ENCODE peak calls at places on chromosomes 2 and 18, in six cellular contexts. Z is astrocyte of the cerebellum, P is GM13976, H is OCI-LY7, C is H9, U is upper lobe of left lung. B is an unnamed sample.

GRCh38 chr2:205543937-205544702 is 138.2 kb upstream of the NRP2 start:
- DNase-seq in Z (no peak), P (no peak), H (no peak), C (no peak), U (no peak), B (no peak)

GRCh38 chr2:239018291-239019192 is 170.7 kb downstream of the TWIST2 start:
- DNase-seq in Z (no peak), P (no peak), H (no peak), C (no peak), U (no peak), B (no peak)

GRCh38 chr18:11997466-11997865 is 16.2 kb downstream of the IMPA2 start:
- DNase-seq in Z (no peak), P (no peak), H (no peak), C (no peak), U (no peak), B (no peak)

GRCh38 chr18:3885209-3885792 is 435.3 kb downstream of the TGIF1 start:
- DNase-seq in Z (no peak), P (no peak), H (peak), C (no peak), U (no peak), B (no peak)

GRCh38 chr2:206084468-206084869 is 1.5 kb downstream of the INO80D start:
- DNase-seq in Z (peak), P (no peak), H (peak), C (peak), U (no peak), B (peak)

GRCh38 chr18:12038082-12038660 is 55.5 kb upstream of the ANKRD62 start:
- DNase-seq in Z (no peak), P (no peak), H (no peak), C (no peak), U (peak), B (no peak)

GRCh38 chr18:23163786-23164583 is 28.7 kb downstream of the CABLES1 start:
- DNase-seq in Z (no peak), P (no peak), H (no peak), C (no peak), U (no peak), B (no peak)

GRCh38 chr18:2471523-2471922 is 99.8 kb downstream of the METTL4 start:
- DNase-seq in Z (no peak), P (no peak), H (peak), C (no peak), U (no peak), B (no peak)

GRCh38 chr2:158795110-158795924 is at the start of gene DAPL1:
- DNase-seq in Z (no peak), P (no peak), H (no peak), C (no peak), U (peak), B (peak)

GRCh38 chr2:237344972-237345870 is 68.7 kb downstream of the COL6A3 start:
- DNase-seq in Z (no peak), P (no peak), H (no peak), C (no peak), U (no peak), B (no peak)

GRCh38 chr2:128623776-128624424 is 305.2 kb upstream of the HS6ST1 start:
- DNase-seq in Z (peak), P (peak), H (peak), C (no peak), U (no peak), B (no peak)

GRCh38 chr2:23530121-23530908 is 145.3 kb downstream of the KLHL29 start:
- DNase-seq in Z (no peak), P (no peak), H (no peak), C (no peak), U (no peak), B (no peak)

GRCh38 chr2:217707116-217707742 is 295.6 kb downstream of the TNS1 start:
- DNase-seq in Z (no peak), P (no peak), H (no peak), C (no peak), U (no peak), B (peak)
- TF ChIP-seq CTCF in Z (no peak), P (no peak), H (no peak), C (no peak), U (no peak), B (no peak)

DNA sequence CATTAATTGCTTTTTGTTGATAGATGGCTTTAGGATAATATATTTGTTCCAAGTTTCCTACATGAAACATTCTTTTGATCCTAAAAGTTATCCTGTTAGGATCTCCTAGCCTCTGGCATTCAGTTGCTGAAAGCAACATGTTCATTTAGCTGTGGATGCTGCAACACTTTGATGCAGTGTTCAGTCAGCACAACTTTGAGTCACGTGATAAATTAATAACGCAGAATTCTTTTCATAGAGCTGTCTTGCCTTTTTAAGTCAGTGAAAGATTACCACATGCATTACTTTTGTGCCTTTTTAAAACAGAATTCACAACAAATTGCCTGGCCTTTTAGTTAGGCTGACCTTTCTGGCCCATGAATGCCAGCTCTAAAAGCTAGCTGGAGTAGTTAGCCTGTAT is 1467.9 kb upstream of the ZEB2 start:
- DNase-seq in Z (no peak), P (no peak), H (no peak), C (no peak), U (no peak), B (no peak)
- TF ChIP-seq CTCF in Z (no peak), P (no peak), H (no peak), C (no peak), U (no peak), B (no peak)

GRCh38 chr2:3536682-3537632 is 17.6 kb upstream of the ADI1 start:
- DNase-seq in Z (no peak), P (no peak), H (peak), C (peak), U (peak), B (peak)

GRCh38 chr2:3534251-3534814 is 15.0 kb upstream of the ADI1 start:
- DNase-seq in Z (no peak), P (no peak), H (no peak), C (no peak), U (peak), B (no peak)

GRCh38 chr2:3533836-3534235 is 14.5 kb upstream of the ADI1 start:
- DNase-seq in Z (no peak), P (no peak), H (no peak), C (peak), U (no peak), B (no peak)

GRCh38 chr2:3535467-3535793 is 16.1 kb upstream of the ADI1 start:
- DNase-seq in Z (no peak), P (no peak), H (peak), C (no peak), U (no peak), B (no peak)

DNA sequence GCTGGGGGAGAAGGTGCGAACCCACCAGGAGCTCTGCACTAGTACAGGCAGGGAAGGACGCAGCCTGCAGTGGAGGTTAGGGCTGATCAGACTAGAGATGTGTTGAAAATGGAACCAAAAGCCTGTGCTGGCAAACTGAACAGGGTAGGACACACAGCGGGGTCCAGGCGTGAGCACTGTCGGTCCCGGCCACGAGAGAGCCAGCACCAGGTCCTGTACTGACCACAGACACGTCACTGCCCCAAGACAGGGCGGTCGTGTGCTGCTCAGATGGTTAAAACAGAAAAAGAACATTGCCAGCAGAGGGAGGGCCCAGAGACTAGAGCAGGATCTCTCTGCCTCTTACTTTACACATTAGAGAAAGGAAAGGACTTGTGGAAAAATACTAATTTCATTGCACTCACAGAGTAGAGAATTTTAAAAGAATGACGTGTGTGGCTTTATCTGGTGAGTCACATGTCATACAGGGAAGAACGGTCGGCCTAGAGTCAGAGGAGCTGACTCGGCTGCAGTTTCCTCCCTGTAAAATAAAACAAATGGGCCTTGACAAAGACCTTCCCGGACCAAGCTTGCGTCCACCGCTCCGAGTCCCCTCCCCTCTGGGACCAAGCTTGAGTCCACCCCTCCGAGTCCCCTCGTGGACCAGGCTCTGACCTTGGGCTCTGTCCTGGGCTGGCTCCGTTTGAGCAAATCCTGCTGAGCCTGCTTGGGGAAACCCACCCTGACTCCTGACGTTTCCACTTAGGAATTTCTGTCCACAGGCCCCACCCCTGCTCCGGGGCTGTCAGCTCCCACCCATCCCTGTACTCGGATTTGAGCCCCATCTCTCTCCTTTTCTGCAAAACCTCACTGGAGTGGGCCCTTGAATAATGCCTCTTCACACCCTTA is 16.7 kb upstream of the ADI1 start:
- DNase-seq in Z (peak), P (no peak), H (peak), C (no peak), U (peak), B (peak)
- TF ChIP-seq CTCF in Z (no peak), P (no peak), H (peak), C (no peak), U (peak), B (no peak)

GRCh38 chr2:85308951-85309555 is 18.7 kb downstream of the TGOLN2 start:
- DNase-seq in Z (no peak), P (no peak), H (no peak), C (no peak), U (peak), B (peak)
- TF ChIP-seq CTCF in Z (no peak), P (no peak), H (no peak), C (no peak), U (no peak), B (no peak)

GRCh38 chr2:15969214-15969613 is 28.9 kb downstream of the MYCN start:
- DNase-seq in Z (no peak), P (no peak), H (no peak), C (no peak), U (no peak), B (no peak)

GRCh38 chr2:15970701-15971100 is 30.4 kb downstream of the MYCN start:
- DNase-seq in Z (no peak), P (no peak), H (no peak), C (no peak), U (no peak), B (no peak)

GRCh38 chr2:15973446-15974202 is 33.3 kb downstream of the MYCN start:
- DNase-seq in Z (no peak), P (no peak), H (no peak), C (no peak), U (no peak), B (no peak)

GRCh38 chr2:15971831-15972522 is 31.6 kb downstream of the MYCN start:
- DNase-seq in Z (no peak), P (no peak), H (no peak), C (no peak), U (no peak), B (no peak)

DNA sequence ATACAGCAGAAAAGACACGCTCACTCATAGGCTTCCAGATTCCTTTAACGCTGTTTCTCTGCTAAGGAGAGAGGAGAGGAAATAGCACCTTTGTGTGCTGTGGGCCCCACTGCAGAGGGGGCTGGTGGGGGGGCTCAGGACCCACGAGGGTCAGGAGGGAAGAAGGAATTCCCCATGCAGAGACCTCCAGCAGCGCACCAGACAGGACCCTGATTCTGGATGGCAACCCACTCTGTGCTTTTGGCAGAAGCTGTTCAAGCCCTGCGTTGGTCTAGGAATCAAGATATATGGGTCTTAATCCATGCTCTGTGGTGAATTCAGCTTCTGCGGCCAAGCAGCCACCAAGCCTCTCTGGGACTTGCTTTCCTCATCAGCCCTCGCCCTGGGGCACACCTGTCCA is 31.0 kb downstream of the MYCN start:
- DNase-seq in Z (no peak), P (no peak), H (no peak), C (no peak), U (no peak), B (no peak)
- TF ChIP-seq CTCF in Z (no peak), P (no peak), H (no peak), C (no peak), U (no peak), B (no peak)

DNA sequence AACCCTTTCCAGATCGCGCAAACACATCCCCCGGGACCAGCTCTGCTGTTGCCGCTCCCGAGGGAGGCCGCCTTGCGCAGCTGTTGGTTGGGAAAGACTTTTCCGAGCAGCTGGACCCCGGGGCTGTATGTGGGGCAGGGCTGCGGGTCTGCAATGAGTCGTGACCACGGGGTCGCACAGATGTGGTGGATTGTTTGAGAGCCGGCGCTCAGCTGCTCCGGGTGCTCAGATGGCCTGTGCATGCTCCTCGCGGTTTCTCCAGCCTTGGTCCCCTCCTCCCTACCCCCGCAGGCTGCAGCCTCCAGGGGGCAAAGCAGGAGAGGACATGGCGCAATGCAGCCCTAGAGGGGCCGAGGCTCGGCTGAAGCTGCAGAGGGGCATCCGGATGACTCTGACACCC is 105.2 kb upstream of the OTOS start:
- DNase-seq in Z (no peak), P (no peak), H (no peak), C (peak), U (peak), B (no peak)
- TF ChIP-seq CTCF in Z (no peak), P (no peak), H (no peak), C (no peak), U (no peak), B (no peak)

DNA sequence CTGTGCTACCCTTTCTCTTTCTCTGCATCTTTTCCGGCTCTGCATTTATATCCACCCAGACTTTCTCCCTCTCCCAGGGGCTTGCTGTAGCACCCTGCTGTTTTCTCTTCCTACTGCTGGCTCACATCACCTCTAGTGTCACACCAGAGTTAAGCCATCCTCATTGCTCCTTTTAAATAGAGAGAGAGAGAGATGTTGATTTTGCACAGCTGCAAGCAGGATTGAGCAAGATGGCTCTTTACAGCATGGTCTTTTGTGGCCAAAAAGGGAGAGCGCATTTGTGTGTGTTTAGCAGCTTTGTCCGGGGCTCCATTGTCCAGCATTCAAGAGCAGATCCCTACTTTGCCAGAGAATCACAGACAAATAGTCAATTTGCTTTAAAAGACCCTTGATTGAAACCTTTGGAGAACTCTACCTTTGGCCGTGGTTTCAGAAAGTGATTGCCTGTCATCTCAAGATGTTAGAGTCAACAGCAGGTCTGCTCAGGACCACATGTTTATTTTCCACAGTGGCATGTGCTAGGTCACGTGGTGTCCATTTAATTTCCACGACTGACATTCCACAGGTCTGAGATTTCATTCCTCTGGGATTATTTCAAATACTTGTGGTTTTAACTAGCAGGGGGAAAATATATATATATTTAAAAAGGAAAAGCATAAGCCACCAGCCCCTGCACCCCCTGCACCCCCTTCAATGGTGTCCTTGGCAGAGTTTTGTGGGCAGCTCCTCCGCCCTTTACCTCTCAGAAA is 360.0 kb upstream of the SLC14A2 start:
- DNase-seq in Z (peak), P (no peak), H (no peak), C (no peak), U (no peak), B (no peak)
- TF ChIP-seq CTCF in Z (no peak), P (no peak), H (no peak), C (no peak), U (no peak), B (no peak)

GRCh38 chr2:55047677-55048299 is 2.5 kb downstream of the RTN4 start:
- DNase-seq in Z (no peak), P (no peak), H (peak), C (no peak), U (no peak), B (peak)

GRCh38 chr2:55050133-55050994 is at the start of gene RTN4:
- DNase-seq in Z (peak), P (peak), H (peak), C (peak), U (peak), B (peak)

GRCh38 chr2:55049794-55050132 is 488 bp downstream of the RTN4 start:
- DNase-seq in Z (no peak), P (peak), H (no peak), C (no peak), U (peak), B (no peak)

GRCh38 chr2:55048925-55049793 is 1.1 kb downstream of the RTN4 start:
- DNase-seq in Z (peak), P (peak), H (peak), C (peak), U (peak), B (peak)

GRCh38 chr2:55048514-55048924 is 1.7 kb downstream of the RTN4 start:
- DNase-seq in Z (no peak), P (no peak), H (peak), C (no peak), U (no peak), B (peak)
- TF ChIP-seq CTCF in Z (no peak), P (no peak), H (no peak), C (no peak), U (no peak), B (no peak)

DNA sequence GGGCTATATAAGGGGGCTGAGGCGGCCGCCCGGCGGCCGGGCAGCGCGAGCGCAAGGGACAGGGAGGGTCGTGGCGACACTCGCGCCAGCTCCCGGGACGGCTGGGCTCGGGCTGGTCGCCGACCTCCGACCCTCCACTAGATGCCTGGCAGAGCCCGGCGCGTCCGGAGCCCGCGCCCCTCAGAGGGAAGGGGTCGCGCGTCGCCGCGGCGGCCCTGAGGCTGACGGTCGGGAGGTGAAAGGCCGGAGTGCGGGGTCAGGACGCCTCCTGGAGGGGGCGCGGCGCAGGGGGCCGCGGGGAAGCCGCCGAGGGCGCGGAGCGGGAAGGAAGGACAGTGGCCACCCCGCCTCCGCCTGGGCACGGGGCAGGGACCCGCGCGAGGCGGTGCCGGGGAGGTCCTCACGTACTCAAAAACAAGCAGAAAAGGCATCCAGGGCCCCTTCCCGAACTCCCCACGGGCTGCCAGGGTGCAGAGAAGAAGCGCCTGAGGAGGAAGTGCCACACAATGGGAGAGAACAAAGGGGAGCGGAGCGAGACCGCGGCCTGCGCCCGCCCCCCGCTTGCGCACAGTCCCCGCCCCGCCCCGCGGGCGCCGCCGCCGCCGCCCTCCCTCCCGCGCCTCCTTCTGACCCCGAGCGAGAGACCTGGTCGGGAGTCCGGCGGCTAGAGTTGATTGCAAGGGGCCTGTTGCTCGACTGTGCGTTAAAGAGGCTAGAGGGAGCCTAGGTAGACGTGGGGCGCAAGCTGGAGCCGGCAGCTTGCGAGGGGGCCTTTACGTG is 791 bp upstream of the KLF7 start:
- DNase-seq in Z (peak), P (peak), H (no peak), C (peak), U (peak), B (peak)
- TF ChIP-seq CTCF in Z (peak), P (peak), H (no peak), C (peak), U (peak), B (peak)